ENCODE peak calls at places on chromosomes 13 and 19, in eight cellular contexts. D is iPS DF 6.9; J is cardiac muscle cell; C is lung; I is ovary; H is ascending aorta; P is heart right ventricle; T is effector memory CD4-positive, alpha-beta T cell. A is an unnamed sample.

GRCh38 chr13:108700421-108701170 is 71.2 kb downstream of the MYO16 start:
- DNase-seq in D (no peak), J (no peak), C (no peak), I (no peak), H (no peak), P (no peak), T (no peak), A (no peak)

GRCh38 chr13:41502676-41503075 is 45.3 kb downstream of the RGCC start:
- DNase-seq in D (no peak), J (no peak), C (no peak), I (no peak), H (no peak), P (no peak), T (no peak), A (no peak)

GRCh38 chr13:75225288-75225687 is 256.7 kb downstream of the TBC1D4 start:
- DNase-seq in D (no peak), J (no peak), C (no peak), I (no peak), H (no peak), P (no peak), T (no peak), A (no peak)

GRCh38 chr19:18594824-18595373 is 6.3 kb downstream of the REX1BD start:
- DNase-seq in D (no peak), J (no peak), C (no peak), I (no peak), H (no peak), P (no peak), T (no peak), A (no peak)

GRCh38 chr13:28536371-28536770 is 41.4 kb upstream of the FLT1 start:
- DNase-seq in D (no peak), J (no peak), C (no peak), I (no peak), H (no peak), P (no peak), T (no peak), A (no peak)

GRCh38 chr19:5809469-5809868 is 4.6 kb downstream of the NRTN start:
- DNase-seq in D (no peak), J (no peak), C (no peak), I (no peak), H (no peak), P (no peak), T (no peak), A (no peak)

GRCh38 chr13:71634605-71635443 is 232.2 kb downstream of the DACH1 start:
- DNase-seq in D (no peak), J (peak), C (no peak), I (no peak), H (no peak), P (no peak), T (no peak), A (no peak)

GRCh38 chr19:19105365-19106060 is 32.8 kb downstream of the TMEM161A start:
- DNase-seq in D (no peak), J (peak), C (no peak), I (peak), H (no peak), P (peak), T (no peak), A (peak)

GRCh38 chr13:74767031-74767430 is 632.8 kb upstream of the KLF12 start:
- DNase-seq in D (no peak), J (peak), C (no peak), I (no peak), H (no peak), P (no peak), T (no peak), A (no peak)

GRCh38 chr13:56861472-56861871 is 279.2 kb upstream of the PRR20A start:
- DNase-seq in D (no peak), J (peak), C (no peak), I (no peak), H (no peak), P (no peak), T (no peak), A (no peak)

GRCh38 chr13:73598021-73598712 is 536.0 kb downstream of the KLF12 start:
- DNase-seq in D (no peak), J (peak), C (no peak), I (no peak), H (no peak), P (no peak), T (no peak), A (no peak)

GRCh38 chr13:25310891-25311290 is 9.5 kb downstream of the NUP58 start:
- DNase-seq in D (no peak), J (no peak), C (no peak), I (no peak), H (no peak), P (no peak), T (no peak), A (no peak)

GRCh38 chr13:91242652-91243051 is 104.8 kb upstream of the MIR17HG start:
- DNase-seq in D (no peak), J (peak), C (no peak), I (no peak), H (no peak), P (no peak), T (no peak), A (no peak)

GRCh38 chr19:43684326-43684725 is 14.4 kb upstream of the PLAUR start:
- DNase-seq in D (no peak), J (no peak), C (no peak), I (no peak), H (no peak), P (no peak), T (no peak), A (no peak)

GRCh38 chr19:7582446-7582845 is 13.2 kb upstream of the CAMSAP3 start:
- DNase-seq in D (no peak), J (no peak), C (peak), I (no peak), H (no peak), P (no peak), T (no peak), A (no peak)
- H3K27ac ChIP-seq in D (no peak), J (no peak), C (no peak), I (no peak), H (no peak), P (no peak), T (no peak), A (no peak)

GRCh38 chr19:17580470-17581000 is 25.1 kb downstream of the COLGALT1 start:
- DNase-seq in D (no peak), J (no peak), C (no peak), I (no peak), H (no peak), P (no peak), T (no peak), A (no peak)
- H3K27ac ChIP-seq in D (no peak), J (no peak), C (no peak), I (no peak), H (no peak), P (no peak), T (no peak), A (no peak)

GRCh38 chr19:56295531-56296455 is 18.8 kb downstream of the ZSCAN5A start:
- DNase-seq in D (no peak), J (no peak), C (no peak), I (no peak), H (no peak), P (no peak), T (no peak), A (no peak)
- H3K27ac ChIP-seq in D (no peak), J (no peak), C (no peak), I (no peak), H (no peak), P (no peak), T (no peak), A (no peak)

GRCh38 chr19:11164278-11164677 is 8.7 kb upstream of the SPC24 start:
- DNase-seq in D (no peak), J (no peak), C (no peak), I (no peak), H (no peak), P (no peak), T (no peak), A (no peak)
- H3K27ac ChIP-seq in D (no peak), J (peak), C (peak), I (peak), H (peak), P (peak), T (no peak), A (peak)

A was measured in coronary artery.